ENCODE peak calls at places on chromosomes 13 and 19, in seven cellular contexts. One of them, this sample, is unnamed.

GRCh38 chr13:96662036-96662435 is 332.2 kb downstream of the OXGR1 start:
- DNase-seq in heart left ventricle: no peak
- DNase-seq in psoas muscle: no peak
- DNase-seq in lower lobe of right lung: no peak
- DNase-seq in IMR-90: no peak
- DNase-seq in AG04449: no peak
- DNase-seq in mammary epithelial cell: no peak
- DNase-seq in this sample: no peak

GRCh38 chr19:18496167-18496979 is 25.5 kb downstream of the ELL start:
- DNase-seq in IMR-90: peak
- DNase-seq in mammary epithelial cell: peak
- DNase-seq in psoas muscle: no peak
- DNase-seq in lower lobe of right lung: peak
- DNase-seq in heart left ventricle: no peak
- DNase-seq in AG04449: no peak
- DNase-seq in this sample: no peak

GRCh38 chr19:18520848-18521691 is 800 bp downstream of the ELL start:
- DNase-seq in IMR-90: no peak
- DNase-seq in psoas muscle: peak
- DNase-seq in AG04449: no peak
- DNase-seq in lower lobe of right lung: no peak
- DNase-seq in mammary epithelial cell: no peak
- DNase-seq in heart left ventricle: peak
- DNase-seq in this sample: no peak

GRCh38 chr13:79703772-79704171 is 222.8 kb downstream of the NDFIP2 start:
- DNase-seq in psoas muscle: no peak
- DNase-seq in heart left ventricle: no peak
- DNase-seq in IMR-90: no peak
- DNase-seq in lower lobe of right lung: no peak
- DNase-seq in AG04449: no peak
- DNase-seq in mammary epithelial cell: no peak
- DNase-seq in this sample: no peak

GRCh38 chr19:51903192-51903591 is 1.6 kb downstream of the ZNF649 start:
- DNase-seq in heart left ventricle: no peak
- DNase-seq in IMR-90: no peak
- DNase-seq in lower lobe of right lung: no peak
- DNase-seq in mammary epithelial cell: no peak
- DNase-seq in AG04449: no peak
- DNase-seq in psoas muscle: no peak
- DNase-seq in this sample: no peak

GRCh38 chr13:43360911-43361605 is 337.7 kb downstream of the DNAJC15 start:
- DNase-seq in AG04449: no peak
- DNase-seq in lower lobe of right lung: no peak
- DNase-seq in mammary epithelial cell: peak
- DNase-seq in heart left ventricle: no peak
- DNase-seq in IMR-90: peak
- DNase-seq in psoas muscle: no peak
- DNase-seq in this sample: no peak

GRCh38 chr19:58538257-58539168 is 5.4 kb upstream of the TRIM28 start:
- DNase-seq in IMR-90: no peak
- DNase-seq in lower lobe of right lung: peak
- DNase-seq in psoas muscle: no peak
- DNase-seq in heart left ventricle: no peak
- DNase-seq in mammary epithelial cell: no peak
- DNase-seq in AG04449: no peak
- DNase-seq in this sample: no peak

GRCh38 chr19:40178756-40179155 is 12.5 kb upstream of the MAP3K10 start:
- DNase-seq in psoas muscle: no peak
- DNase-seq in heart left ventricle: no peak
- DNase-seq in lower lobe of right lung: no peak
- DNase-seq in mammary epithelial cell: peak
- DNase-seq in AG04449: no peak
- DNase-seq in IMR-90: no peak
- DNase-seq in this sample: no peak

GRCh38 chr19:49347835-49348234 is 12.6 kb downstream of the CD37 start:
- DNase-seq in psoas muscle: no peak
- DNase-seq in mammary epithelial cell: peak
- DNase-seq in heart left ventricle: no peak
- DNase-seq in AG04449: peak
- DNase-seq in lower lobe of right lung: no peak
- DNase-seq in IMR-90: peak
- DNase-seq in this sample: peak

GRCh38 chr13:49625392-49626137 is 2.7 kb upstream of the ARL11 start:
- DNase-seq in psoas muscle: peak
- DNase-seq in lower lobe of right lung: peak
- DNase-seq in heart left ventricle: peak
- DNase-seq in IMR-90: peak
- DNase-seq in mammary epithelial cell: no peak
- DNase-seq in AG04449: no peak
- DNase-seq in this sample: no peak

GRCh38 chr13:41610426-41610825 is 153.1 kb downstream of the RGCC start:
- DNase-seq in psoas muscle: peak
- DNase-seq in mammary epithelial cell: peak
- DNase-seq in heart left ventricle: peak
- DNase-seq in AG04449: peak
- DNase-seq in IMR-90: peak
- DNase-seq in lower lobe of right lung: peak
- DNase-seq in this sample: peak

GRCh38 chr13:30865131-30866009 is 40.7 kb upstream of the MEDAG start:
- DNase-seq in heart left ventricle: peak
- DNase-seq in AG04449: peak
- DNase-seq in psoas muscle: peak
- DNase-seq in IMR-90: peak
- DNase-seq in mammary epithelial cell: peak
- DNase-seq in lower lobe of right lung: peak
- DNase-seq in this sample: peak

GRCh38 chr13:24348797-24349515 is 39.6 kb downstream of the C1QTNF9 start:
- DNase-seq in lower lobe of right lung: peak
- DNase-seq in psoas muscle: no peak
- DNase-seq in IMR-90: no peak
- DNase-seq in mammary epithelial cell: peak
- DNase-seq in AG04449: no peak
- DNase-seq in heart left ventricle: no peak
- DNase-seq in this sample: no peak

GRCh38 chr19:27750697-27751391 is 1462.1 kb downstream of the UQCRFS1 start:
- DNase-seq in AG04449: no peak
- DNase-seq in heart left ventricle: no peak
- DNase-seq in mammary epithelial cell: no peak
- DNase-seq in lower lobe of right lung: no peak
- DNase-seq in IMR-90: no peak
- DNase-seq in psoas muscle: no peak
- DNase-seq in this sample: no peak

GRCh38 chr19:23957660-23958281 is 43.1 kb downstream of the ZNF726 start:
- DNase-seq in AG04449: peak
- DNase-seq in mammary epithelial cell: peak
- DNase-seq in psoas muscle: no peak
- DNase-seq in heart left ventricle: no peak
- DNase-seq in IMR-90: peak
- DNase-seq in lower lobe of right lung: no peak
- DNase-seq in this sample: no peak

GRCh38 chr19:7159105-7159933 is 89.8 kb downstream of the ZNF557 start:
- DNase-seq in IMR-90: peak
- DNase-seq in AG04449: peak
- DNase-seq in mammary epithelial cell: no peak
- DNase-seq in psoas muscle: peak
- DNase-seq in lower lobe of right lung: no peak
- DNase-seq in heart left ventricle: peak
- DNase-seq in this sample: no peak

GRCh38 chr13:83621765-83622421 is 260.4 kb downstream of the SLITRK1 start:
- DNase-seq in AG04449: no peak
- DNase-seq in psoas muscle: no peak
- DNase-seq in mammary epithelial cell: no peak
- DNase-seq in IMR-90: no peak
- DNase-seq in heart left ventricle: no peak
- DNase-seq in lower lobe of right lung: no peak
- DNase-seq in this sample: no peak

GRCh38 chr19:3119782-3120380 is 16.0 kb upstream of the GNA15 start:
- DNase-seq in IMR-90: no peak
- DNase-seq in heart left ventricle: peak
- DNase-seq in mammary epithelial cell: no peak
- DNase-seq in AG04449: no peak
- DNase-seq in lower lobe of right lung: no peak
- DNase-seq in psoas muscle: peak
- DNase-seq in this sample: no peak

GRCh38 chr13:54110597-54110996 is 1082.0 kb downstream of the OLFM4 start:
- DNase-seq in heart left ventricle: no peak
- DNase-seq in mammary epithelial cell: no peak
- DNase-seq in IMR-90: no peak
- DNase-seq in psoas muscle: no peak
- DNase-seq in AG04449: no peak
- DNase-seq in lower lobe of right lung: no peak
- DNase-seq in this sample: no peak

GRCh38 chr19:48190288-48191284 is 20.1 kb downstream of the ZSWIM9 start:
- DNase-seq in IMR-90: peak
- DNase-seq in psoas muscle: no peak
- DNase-seq in mammary epithelial cell: peak
- DNase-seq in lower lobe of right lung: no peak
- DNase-seq in AG04449: no peak
- DNase-seq in heart left ventricle: no peak
- DNase-seq in this sample: peak
- TF ChIP-seq CTCF in IMR-90: peak
- TF ChIP-seq CTCF in psoas muscle: no peak
- TF ChIP-seq CTCF in mammary epithelial cell: no peak
- TF ChIP-seq CTCF in lower lobe of right lung: no peak
- TF ChIP-seq CTCF in AG04449: no peak
- TF ChIP-seq CTCF in heart left ventricle: no peak
- TF ChIP-seq CTCF in this sample: peak

GRCh38 chr19:13734751-13735150 is 29.6 kb upstream of the MRI1 start:
- DNase-seq in AG04449: no peak
- DNase-seq in IMR-90: no peak
- DNase-seq in lower lobe of right lung: no peak
- DNase-seq in mammary epithelial cell: no peak
- DNase-seq in heart left ventricle: no peak
- DNase-seq in psoas muscle: no peak
- DNase-seq in this sample: no peak

GRCh38 chr19:13731147-13731964 is 33.0 kb upstream of the MRI1 start:
- DNase-seq in IMR-90: peak
- DNase-seq in psoas muscle: peak
- DNase-seq in heart left ventricle: peak
- DNase-seq in mammary epithelial cell: peak
- DNase-seq in AG04449: peak
- DNase-seq in lower lobe of right lung: peak
- DNase-seq in this sample: peak

GRCh38 chr19:13727798-13728197 is 36.5 kb upstream of the MRI1 start:
- DNase-seq in AG04449: peak
- DNase-seq in mammary epithelial cell: no peak
- DNase-seq in IMR-90: peak
- DNase-seq in heart left ventricle: no peak
- DNase-seq in lower lobe of right lung: no peak
- DNase-seq in psoas muscle: no peak
- DNase-seq in this sample: peak

GRCh38 chr19:13729859-13730258 is 34.5 kb upstream of the MRI1 start:
- DNase-seq in IMR-90: peak
- DNase-seq in lower lobe of right lung: no peak
- DNase-seq in heart left ventricle: no peak
- DNase-seq in mammary epithelial cell: no peak
- DNase-seq in AG04449: peak
- DNase-seq in psoas muscle: no peak
- DNase-seq in this sample: no peak

GRCh38 chr19:13732337-13732736 is 32.0 kb upstream of the MRI1 start:
- DNase-seq in lower lobe of right lung: no peak
- DNase-seq in heart left ventricle: no peak
- DNase-seq in mammary epithelial cell: no peak
- DNase-seq in psoas muscle: no peak
- DNase-seq in AG04449: no peak
- DNase-seq in IMR-90: no peak
- DNase-seq in this sample: no peak
- H3K4me3 ChIP-seq in lower lobe of right lung: peak
- H3K4me3 ChIP-seq in heart left ventricle: no peak
- H3K4me3 ChIP-seq in mammary epithelial cell: peak
- H3K4me3 ChIP-seq in psoas muscle: peak
- H3K4me3 ChIP-seq in AG04449: peak
- H3K4me3 ChIP-seq in IMR-90: no peak
- H3K4me3 ChIP-seq in this sample: peak

GRCh38 chr13:110137677-110138008 is 169.3 kb downstream of the COL4A1 start:
- DNase-seq in mammary epithelial cell: no peak
- DNase-seq in AG04449: no peak
- DNase-seq in lower lobe of right lung: peak
- DNase-seq in heart left ventricle: peak
- DNase-seq in psoas muscle: no peak
- DNase-seq in IMR-90: no peak
- DNase-seq in this sample: no peak
- TF ChIP-seq CTCF in mammary epithelial cell: peak
- TF ChIP-seq CTCF in AG04449: peak
- TF ChIP-seq CTCF in lower lobe of right lung: peak
- TF ChIP-seq CTCF in heart left ventricle: peak
- TF ChIP-seq CTCF in psoas muscle: peak
- TF ChIP-seq CTCF in IMR-90: peak
- TF ChIP-seq CTCF in this sample: peak

GRCh38 chr19:802888-803561 is 5.8 kb downstream of the PTBP1 start:
- DNase-seq in mammary epithelial cell: no peak
- DNase-seq in IMR-90: no peak
- DNase-seq in psoas muscle: peak
- DNase-seq in lower lobe of right lung: no peak
- DNase-seq in AG04449: no peak
- DNase-seq in heart left ventricle: no peak
- DNase-seq in this sample: no peak

GRCh38 chr19:800360-801029 is 3.2 kb downstream of the PTBP1 start:
- DNase-seq in AG04449: no peak
- DNase-seq in psoas muscle: no peak
- DNase-seq in mammary epithelial cell: peak
- DNase-seq in heart left ventricle: no peak
- DNase-seq in IMR-90: no peak
- DNase-seq in lower lobe of right lung: no peak
- DNase-seq in this sample: no peak

GRCh38 chr19:801030-801860 is 4.0 kb downstream of the PTBP1 start:
- DNase-seq in lower lobe of right lung: peak
- DNase-seq in heart left ventricle: peak
- DNase-seq in mammary epithelial cell: peak
- DNase-seq in IMR-90: no peak
- DNase-seq in AG04449: no peak
- DNase-seq in psoas muscle: peak
- DNase-seq in this sample: no peak

GRCh38 chr19:802497-802887 is 5.2 kb downstream of the PTBP1 start:
- DNase-seq in psoas muscle: peak
- DNase-seq in heart left ventricle: no peak
- DNase-seq in AG04449: no peak
- DNase-seq in IMR-90: no peak
- DNase-seq in mammary epithelial cell: no peak
- DNase-seq in lower lobe of right lung: no peak
- DNase-seq in this sample: peak

DNA sequence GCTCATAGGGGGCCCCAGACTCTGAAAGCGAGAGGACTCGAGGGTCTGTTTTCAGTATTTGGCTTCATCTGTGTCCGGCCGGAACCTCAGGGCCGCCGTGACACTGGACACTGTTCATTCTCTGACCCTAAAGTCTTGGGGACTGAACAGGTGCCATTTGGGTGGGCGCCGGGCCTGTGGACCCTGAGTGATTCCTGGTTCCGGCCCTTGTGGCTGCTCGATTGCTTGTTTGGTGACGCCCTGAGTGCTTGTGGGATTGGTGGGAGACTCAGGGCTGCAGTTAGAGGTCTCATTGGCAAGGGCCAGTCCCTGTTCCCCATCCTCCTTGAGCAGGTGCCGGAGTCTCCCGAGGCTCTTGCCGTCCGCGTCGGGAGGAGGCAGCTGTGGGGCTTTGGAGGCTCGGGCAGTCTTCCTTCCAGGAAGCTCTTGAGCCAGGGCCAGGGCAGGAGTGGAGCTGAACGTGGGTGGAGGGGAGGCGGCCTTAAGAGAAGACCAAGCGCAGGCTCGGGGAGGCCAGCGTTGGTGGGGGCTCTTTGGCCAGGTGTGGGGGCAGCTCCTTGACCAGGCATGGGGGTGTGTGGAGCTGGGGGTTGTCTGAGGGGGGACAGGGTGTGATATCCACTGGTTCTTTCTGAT is 4.7 kb downstream of the PTBP1 start:
- DNase-seq in AG04449: no peak
- DNase-seq in psoas muscle: peak
- DNase-seq in mammary epithelial cell: peak
- DNase-seq in IMR-90: peak
- DNase-seq in heart left ventricle: peak
- DNase-seq in lower lobe of right lung: peak
- DNase-seq in this sample: no peak
- H3K4me3 ChIP-seq in AG04449: no peak
- H3K4me3 ChIP-seq in psoas muscle: peak
- H3K4me3 ChIP-seq in mammary epithelial cell: peak
- H3K4me3 ChIP-seq in IMR-90: no peak
- H3K4me3 ChIP-seq in heart left ventricle: no peak
- H3K4me3 ChIP-seq in lower lobe of right lung: peak
- H3K4me3 ChIP-seq in this sample: peak

This sample was measured in astrocyte of the cerebellum.